ENCODE peak calls at places on chromosomes 2 and 18, in ten cellular contexts. R is A549; W is tibial artery; U is CD8-positive, alpha-beta memory T cell; X is body of pancreas; T is neural progenitor cell; M is cardiac muscle cell; F is coronary artery; E is psoas muscle; I is upper lobe of right lung. B is an unnamed sample.

GRCh38 chr2:67516899-67517530 is 119.9 kb downstream of the ETAA1 start:
- DNase-seq in M (no peak), T (no peak), R (no peak), X (no peak), U (no peak), F (no peak), E (no peak), W (no peak), I (no peak), B (no peak)

GRCh38 chr2:171909261-171909660 is 13.0 kb upstream of the HAT1 start:
- DNase-seq in I (no peak), X (no peak), W (no peak), F (no peak), U (no peak), E (no peak), R (no peak), M (no peak), T (no peak), B (no peak)

GRCh38 chr2:62197609-62198236 is 1.8 kb downstream of the B3GNT2 start:
- DNase-seq in I (peak), U (no peak), E (peak), T (peak), M (peak), W (no peak), R (peak), F (peak), X (peak), B (no peak)

GRCh38 chr2:114061566-114062098 is 171.7 kb downstream of the ACTR3 start:
- DNase-seq in F (no peak), I (no peak), R (no peak), U (no peak), M (no peak), T (no peak), E (no peak), W (no peak), X (no peak), B (no peak)

GRCh38 chr2:9286553-9287399 is 80.2 kb downstream of the ASAP2 start:
- DNase-seq in X (no peak), U (no peak), W (no peak), T (no peak), F (no peak), M (no peak), E (no peak), R (no peak), I (no peak), B (no peak)

GRCh38 chr18:57437433-57437781 is 2.2 kb downstream of the ONECUT2 start:
- DNase-seq in X (no peak), E (no peak), T (peak), W (no peak), U (no peak), M (no peak), R (no peak), F (no peak), I (no peak), B (peak)

GRCh38 chr2:217366246-217366645 is 506.4 kb upstream of the TNP1 start:
- DNase-seq in X (no peak), W (no peak), I (no peak), R (no peak), M (no peak), U (no peak), F (no peak), E (no peak), T (no peak), B (no peak)

GRCh38 chr2:109066917-109067828 is 61.8 kb upstream of the SH3RF3 start:
- DNase-seq in T (peak), F (no peak), E (no peak), I (no peak), W (no peak), R (no peak), M (no peak), U (no peak), X (no peak), B (no peak)

GRCh38 chr18:652131-652530 is 5.3 kb upstream of the TYMS start:
- DNase-seq in F (no peak), U (no peak), R (no peak), T (no peak), W (no peak), E (no peak), I (no peak), M (no peak), X (no peak), B (no peak)

GRCh38 chr2:121346407-121346806 is 61.4 kb upstream of the TFCP2L1 start:
- DNase-seq in F (no peak), E (no peak), X (no peak), U (no peak), I (no peak), R (no peak), T (no peak), W (no peak), M (no peak), B (no peak)
- H3K27ac ChIP-seq in F (no peak), E (peak), X (no peak), U (no peak), I (no peak), R (no peak), T (no peak), W (no peak), M (no peak), B (no peak)

DNA sequence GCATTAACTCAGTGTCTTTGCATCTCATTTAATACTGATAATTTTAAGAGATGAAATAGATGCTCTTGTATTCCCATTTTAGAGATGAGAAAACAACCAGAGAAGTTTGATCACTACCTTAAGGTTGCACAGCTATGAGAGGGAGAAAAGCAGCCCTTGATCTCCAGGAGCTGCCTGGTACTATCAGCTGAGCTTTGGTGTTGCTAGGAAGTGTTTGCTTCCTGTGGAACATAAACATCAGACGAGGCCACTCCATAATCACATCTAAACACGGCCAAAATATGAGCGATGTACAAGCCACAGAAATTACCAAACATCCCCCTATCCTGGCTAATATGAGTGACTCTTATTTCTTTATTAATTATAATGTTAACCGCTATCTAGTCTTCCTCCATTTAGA is 620 bp upstream of the WDFY1 start:
- DNase-seq in E (no peak), M (no peak), T (no peak), U (no peak), R (no peak), W (no peak), I (no peak), F (no peak), X (no peak), B (no peak)
- H3K27ac ChIP-seq in E (peak), M (no peak), T (no peak), U (peak), R (no peak), W (peak), I (peak), F (no peak), X (no peak), B (no peak)

GRCh38 chr2:17878222-17879136 is at the start of gene KCNS3:
- DNase-seq in M (peak), I (peak), E (peak), U (no peak), X (peak), R (peak), W (peak), T (peak), F (no peak), B (peak)
- H3K27ac ChIP-seq in M (no peak), I (peak), E (peak), U (no peak), X (no peak), R (peak), W (peak), T (no peak), F (peak), B (no peak)

GRCh38 chr2:168515502-168515901 is 59.4 kb downstream of the CERS6 start:
- DNase-seq in F (no peak), X (no peak), T (no peak), U (no peak), M (no peak), W (no peak), I (no peak), R (no peak), E (no peak), B (no peak)
- H3K27ac ChIP-seq in F (peak), X (no peak), T (no peak), U (no peak), M (no peak), W (peak), I (no peak), R (no peak), E (peak), B (no peak)

GRCh38 chr2:1259746-1260145 is 153.5 kb upstream of the TPO start:
- DNase-seq in X (no peak), W (no peak), F (no peak), T (no peak), I (no peak), U (no peak), R (no peak), M (no peak), E (no peak), B (no peak)
- H3K27ac ChIP-seq in X (no peak), W (no peak), F (no peak), T (no peak), I (no peak), U (no peak), R (no peak), M (no peak), E (no peak), B (no peak)

DNA sequence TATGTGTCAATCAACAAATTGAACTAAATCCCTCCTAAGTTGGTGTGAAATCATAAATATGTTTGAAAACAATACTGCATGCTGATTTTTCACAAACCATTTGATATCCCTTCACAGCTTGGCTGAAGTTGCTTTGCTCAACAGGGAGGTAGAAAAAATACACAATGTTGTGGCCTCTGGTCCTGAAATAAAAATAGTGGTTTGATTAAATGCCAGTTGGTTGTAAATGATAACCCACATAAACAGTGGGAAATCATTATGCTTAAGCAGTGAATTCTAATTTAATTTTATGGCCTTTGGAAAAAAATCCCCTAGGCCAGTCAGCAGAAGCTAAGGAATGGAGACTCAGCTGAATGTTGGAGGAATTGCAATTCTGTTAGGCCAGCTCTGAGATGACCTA is 359.4 kb upstream of the CWC22 start:
- DNase-seq in X (no peak), T (no peak), U (no peak), M (no peak), W (no peak), E (no peak), I (no peak), F (no peak), R (no peak), B (no peak)
- H3K27ac ChIP-seq in X (no peak), T (no peak), U (no peak), M (no peak), W (no peak), E (no peak), I (no peak), F (no peak), R (no peak), B (no peak)